ENCODE peak calls at places on chromosomes 4 and X, in four cellular contexts. I, P, U and E are unnamed samples.

GRCh38 chrX:11472381-11472780 is 179.2 kb downstream of the AMELX start:
- DNase-seq in I (no peak), P (no peak), U (no peak), E (no peak)

GRCh38 chrX:119234931-119235555 is 1.0 kb upstream of the PGRMC1 start:
- DNase-seq in I (no peak), P (no peak), U (peak; percentile 40), E (no peak)

GRCh38 chrX:3046253-3046909 is 5.1 kb downstream of the ARSF start:
- DNase-seq in I (no peak), P (no peak), U (no peak), E (no peak)

GRCh38 chrX:131704136-131704695 is 160.3 kb downstream of the OR13H1 start:
- DNase-seq in I (no peak), P (peak; percentile 84), U (no peak), E (no peak)

GRCh38 chrX:131397891-131398290 is 108.8 kb upstream of the IGSF1 start:
- DNase-seq in I (no peak), P (no peak), U (no peak), E (no peak)

GRCh38 chr4:184475096-184475461 is 729 bp upstream of the IRF2 start:
- DNase-seq in I (peak; percentile 34), P (peak; percentile 64), U (no peak), E (no peak)

GRCh38 chr4:70836081-70836480 is 3.6 kb downstream of the GRSF1 start:
- DNase-seq in I (no peak), P (no peak), U (no peak), E (no peak)

GRCh38 chrX:11100281-11101035 is 10.7 kb upstream of the HCCS start:
- DNase-seq in I (peak; percentile 27), P (no peak), U (peak; percentile 54), E (no peak)

GRCh38 chrX:128457674-128458073 is 405.5 kb upstream of the ACTRT1 start:
- DNase-seq in I (peak; percentile 5), P (no peak), U (no peak), E (no peak)

GRCh38 chrX:45758738-45759397 is 558.2 kb upstream of the DIPK2B start:
- DNase-seq in I (no peak), P (peak; percentile 86), U (no peak), E (no peak)

GRCh38 chr4:1047106-1047975 is 35.9 kb downstream of the FGFRL1 start:
- DNase-seq in I (no peak), P (no peak), U (peak; percentile 79), E (no peak)

GRCh38 chrX:68249904-68250303 is 183.4 kb downstream of the OPHN1 start:
- DNase-seq in I (no peak), P (no peak), U (no peak), E (no peak)

GRCh38 chr4:184014301-184014700 is 109.2 kb downstream of the STOX2 start:
- DNase-seq in I (no peak), P (no peak), U (no peak), E (no peak)

GRCh38 chr4:59091376-59092142 is 1981.4 kb upstream of the IGFBP7 start:
- DNase-seq in I (no peak), P (no peak), U (no peak), E (no peak)

GRCh38 chr4:113584407-113585150 is 177.0 kb downstream of the CAMK2D start:
- DNase-seq in I (no peak), P (no peak), U (peak; percentile 4), E (peak; percentile 63)

GRCh38 chr4:16079046-16079445 is 4.8 kb downstream of the PROM1 start:
- DNase-seq in I (no peak), P (no peak), U (no peak), E (no peak)

GRCh38 chrX:13261348-13261747 is 58.5 kb downstream of the ATXN3L start:
- DNase-seq in I (no peak), P (no peak), U (no peak), E (no peak)

GRCh38 chrX:40644821-40645358 is 2.5 kb downstream of the CXorf38 start:
- DNase-seq in I (peak; percentile 26), P (peak; percentile 78), U (no peak), E (no peak)

GRCh38 chr4:176277162-176277904 is 8.3 kb upstream of the ASB5 start:
- DNase-seq in I (peak; percentile 75), P (no peak), U (peak; percentile 17), E (peak; percentile 39)

GRCh38 chr4:38310446-38311043 is 350.3 kb downstream of the PTTG2 start:
- DNase-seq in I (no peak), P (peak; percentile 96), U (no peak), E (no peak)